ENCODE peak calls at places on chromosome 11, in four cellular contexts. Q, R, D and O are unnamed samples.

GRCh38 chr11:34263462-34264186 is 94.2 kb downstream of the ABTB2 start:
- DNase-seq in Q (peak), R (no peak), D (no peak), O (peak)

GRCh38 chr11:69873166-69874077 is 54.2 kb upstream of the FGF3 start:
- DNase-seq in Q (no peak), R (no peak), D (no peak), O (peak)

GRCh38 chr11:128398517-128399152 is 188.7 kb downstream of the ETS1 start:
- DNase-seq in Q (no peak), R (no peak), D (no peak), O (no peak)

GRCh38 chr11:77503006-77503405 is 29.1 kb upstream of the PAK1 start:
- DNase-seq in Q (no peak), R (no peak), D (no peak), O (no peak)

GRCh38 chr11:65366340-65366773 is 11.8 kb downstream of the TIGD3 start:
- DNase-seq in Q (no peak), R (peak), D (peak), O (no peak)

GRCh38 chr11:117221775-117222517 is 9.9 kb downstream of the PCSK7 start:
- DNase-seq in Q (peak), R (no peak), D (no peak), O (peak)

GRCh38 chr11:134560066-134560465 is 148.0 kb upstream of the B3GAT1 start:
- DNase-seq in Q (no peak), R (no peak), D (no peak), O (no peak)

GRCh38 chr11:96366024-96366423 is 23.0 kb upstream of the MAML2 start:
- DNase-seq in Q (no peak), R (no peak), D (no peak), O (no peak)

GRCh38 chr11:102546923-102547471 is 16.4 kb upstream of the MMP7 start:
- DNase-seq in Q (no peak), R (no peak), D (no peak), O (no peak)

GRCh38 chr11:132177106-132177505 is 806.7 kb downstream of the NTM start:
- DNase-seq in Q (no peak), R (no peak), D (no peak), O (no peak)

GRCh38 chr11:119295178-119295577 is 21.8 kb downstream of the MCAM start:
- DNase-seq in Q (no peak), R (no peak), D (no peak), O (no peak)

GRCh38 chr11:46414466-46414796 is 22.9 kb upstream of the CHRM4 start:
- DNase-seq in Q (no peak), R (no peak), D (no peak), O (no peak)

GRCh38 chr11:134557571-134558257 is 145.7 kb upstream of the B3GAT1 start:
- DNase-seq in Q (no peak), R (no peak), D (no peak), O (no peak)

GRCh38 chr11:61783717-61784505 is 8.5 kb downstream of the TMEM258 start:
- DNase-seq in Q (peak), R (no peak), D (no peak), O (no peak)

GRCh38 chr11:61742391-61742790 is 10.0 kb upstream of the MYRF start:
- DNase-seq in Q (no peak), R (no peak), D (no peak), O (peak)

GRCh38 chr11:59200421-59200746 is 12.3 kb downstream of the MPEG1 start:
- DNase-seq in Q (no peak), R (no peak), D (no peak), O (no peak)

GRCh38 chr11:58647141-58647699 is 24.8 kb downstream of the CNTF start:
- DNase-seq in Q (no peak), R (no peak), D (no peak), O (no peak)

GRCh38 chr11:7019500-7020182 is 505 bp downstream of the ZNF214 start:
- DNase-seq in Q (peak), R (no peak), D (no peak), O (no peak)

GRCh38 chr11:74417860-74418508 is 19.8 kb upstream of the PGM2L1 start:
- DNase-seq in Q (no peak), R (no peak), D (no peak), O (no peak)